ENCODE peak calls at places on chromosomes 6 and 20, in nine cellular contexts. J, G, R, Q, P, H, X, T and F are unnamed samples.

GRCh38 chr6:10146723-10147451 is 268.0 kb downstream of the TFAP2A start:
- DNase-seq in J (no peak), H (no peak), P (no peak), X (no peak), R (no peak), G (peak; percentile 25), Q (peak; percentile 40), T (no peak), F (no peak)

GRCh38 chr6:149754573-149754972 is 5.0 kb downstream of the PCMT1 start:
- DNase-seq in Q (no peak), H (no peak), P (no peak), J (no peak), R (no peak), G (no peak), X (no peak), T (no peak), F (no peak)

GRCh38 chr20:23132293-23132929 is 46.3 kb upstream of the CD93 start:
- DNase-seq in J (peak; percentile 51), T (no peak), H (no peak), P (no peak), R (no peak), G (no peak), Q (no peak), X (no peak), F (no peak)

GRCh38 chr6:7270320-7271204 is 42.4 kb downstream of the SSR1 start:
- DNase-seq in P (no peak), X (peak; percentile 62), Q (no peak), T (no peak), J (no peak), H (no peak), G (no peak), R (no peak), F (no peak)

GRCh38 chr20:12729326-12729725 is 279.4 kb upstream of the SPTLC3 start:
- DNase-seq in Q (no peak), J (no peak), H (no peak), T (no peak), R (no peak), P (no peak), X (no peak), G (no peak), F (no peak)

GRCh38 chr20:4112490-4113420 is 97.4 kb upstream of the RNF24 start:
- DNase-seq in P (peak; percentile 57), G (peak; percentile 64), H (peak; percentile 57), X (peak; percentile 86), R (peak; percentile 35), Q (no peak), T (peak; percentile 54), J (no peak), F (peak; percentile 56)

GRCh38 chr6:141110486-141110885 is 1022.2 kb upstream of the GJE1 start:
- DNase-seq in H (no peak), X (no peak), G (no peak), Q (no peak), J (no peak), P (no peak), R (no peak), T (no peak), F (no peak)

GRCh38 chr6:167663784-167664432 is 162.8 kb upstream of the AFDN start:
- DNase-seq in P (no peak), T (no peak), X (peak; percentile 66), H (no peak), J (peak; percentile 30), G (no peak), R (no peak), Q (no peak), F (peak; percentile 40)

GRCh38 chr6:152246554-152247337 is 390.4 kb downstream of the SYNE1 start:
- DNase-seq in Q (no peak), X (no peak), T (no peak), H (no peak), J (no peak), P (no peak), R (no peak), G (peak; percentile 26), F (no peak)

GRCh38 chr6:145372671-145373123 is 362.6 kb downstream of the EPM2A start:
- DNase-seq in H (no peak), Q (no peak), G (no peak), R (no peak), J (no peak), X (peak; percentile 33), T (peak; percentile 70), P (no peak), F (no peak)

GRCh38 chr20:6769953-6770831 is 2.7 kb downstream of the BMP2 start:
- DNase-seq in H (peak; percentile 10), R (no peak), T (peak; percentile 34), Q (no peak), G (no peak), X (peak; percentile 54), J (peak; percentile 74), P (peak; percentile 82), F (peak; percentile 65)

GRCh38 chr6:110618591-110619267 is 142.3 kb upstream of the SLC22A16 start:
- DNase-seq in R (no peak), G (peak; percentile 48), Q (peak; percentile 3), J (no peak), H (peak; percentile 19), X (no peak), P (no peak), T (no peak), F (no peak)

GRCh38 chr20:10672579-10673127 is 1.1 kb downstream of the JAG1 start:
- DNase-seq in Q (no peak), R (no peak), G (peak; percentile 55), X (peak; percentile 71), T (peak; percentile 50), H (no peak), J (peak; percentile 82), P (peak; percentile 71), F (peak; percentile 75)

GRCh38 chr6:17020889-17021538 is 80.8 kb upstream of the STMND1 start:
- DNase-seq in R (no peak), P (no peak), J (no peak), X (no peak), T (no peak), G (no peak), H (no peak), Q (no peak), F (no peak)

GRCh38 chr20:62367136-62367482 is at the start of gene LAMA5:
- DNase-seq in P (peak; percentile 66), J (no peak), R (no peak), X (peak; percentile 72), T (peak; percentile 76), H (no peak), Q (no peak), G (peak; percentile 27), F (peak; percentile 69)
- TF ChIP-seq POLR2A in P (no peak), J (no peak), R (peak; percentile 58), X (no peak), T (peak; percentile 52), H (peak; percentile 69), Q (peak; percentile 51), G (peak; percentile 74), F (no peak)

DNA sequence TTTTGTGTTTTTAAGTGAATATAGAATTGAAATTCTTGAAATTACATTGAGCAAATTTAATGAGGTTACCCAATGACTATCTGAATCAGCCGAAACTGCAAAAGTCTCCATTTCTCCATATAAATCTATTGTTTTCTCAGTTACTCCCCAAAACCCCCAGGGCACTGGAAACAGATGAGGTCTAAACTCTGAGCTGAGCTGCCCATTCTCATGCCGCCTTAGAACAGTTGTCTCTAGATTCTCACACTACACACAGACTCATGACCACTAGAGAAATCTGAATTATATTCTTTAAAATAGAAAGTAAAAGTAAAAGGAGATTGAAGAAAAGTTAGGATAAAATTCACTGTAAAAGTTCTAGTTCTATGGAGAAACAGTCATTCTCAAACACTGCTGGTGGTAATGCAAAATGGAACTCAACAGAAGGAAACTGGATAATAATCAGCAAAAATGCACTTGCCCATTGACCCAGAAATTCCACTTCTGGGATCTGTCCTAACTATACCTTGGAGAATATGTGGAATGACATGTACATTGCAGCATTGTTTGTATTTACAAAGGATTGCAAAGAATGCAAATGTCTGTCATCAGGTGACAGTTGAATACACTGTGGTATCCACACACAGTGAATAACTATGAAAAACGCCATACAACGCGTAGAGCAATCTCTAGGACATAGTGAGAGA is 125.5 kb downstream of the IPCEF1 start:
- DNase-seq in H (no peak), T (no peak), J (no peak), X (no peak), G (no peak), P (no peak), Q (no peak), R (no peak), F (no peak)
- H3K4me3 ChIP-seq in H (no peak overlapping the region), T (no peak overlapping the region), J (no peak overlapping the region), X (no peak overlapping the region), G (no peak overlapping the region), P (no peak overlapping the region), Q (no peak overlapping the region), R (no peak overlapping the region), F (no peak overlapping the region)

DNA sequence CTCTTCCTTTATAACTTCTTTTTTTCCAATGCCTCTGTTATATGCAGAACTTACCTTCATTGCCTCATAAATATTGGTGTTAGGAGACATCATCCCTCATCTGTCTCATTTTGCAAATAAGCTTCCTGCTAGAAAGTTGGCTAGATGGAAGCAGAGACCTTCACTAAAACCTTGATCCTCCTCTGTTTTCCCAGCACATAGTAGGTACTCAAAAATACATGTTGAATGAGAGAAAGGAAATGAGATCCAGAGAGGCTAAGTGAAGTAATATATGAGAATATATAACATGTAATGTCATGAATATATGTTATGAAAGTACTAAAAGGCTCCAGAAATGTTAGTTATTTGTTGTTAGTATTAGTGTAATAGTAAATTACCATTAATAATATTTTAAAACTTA is 91.9 kb downstream of the CDKAL1 start:
- DNase-seq in J (no peak), H (no peak), R (no peak), Q (no peak), G (no peak), X (no peak), P (no peak), T (no peak), F (no peak)
- TF ChIP-seq POLR2A in J (no peak), H (no peak), R (no peak), Q (no peak), G (no peak), X (no peak), P (no peak), T (no peak), F (no peak)

GRCh38 chr6:659716-660581 is 3.0 kb upstream of the HUS1B start:
- DNase-seq in Q (no peak), J (no peak), P (no peak), G (no peak), X (no peak), R (no peak), T (no peak), H (no peak), F (no peak)
- H3K4me3 ChIP-seq in Q (no peak overlapping the region), J (no peak overlapping the region), P (no peak overlapping the region), G (no peak overlapping the region), X (no peak overlapping the region), R (no peak overlapping the region), T (no peak overlapping the region), H (no peak overlapping the region), F (no peak overlapping the region)

DNA sequence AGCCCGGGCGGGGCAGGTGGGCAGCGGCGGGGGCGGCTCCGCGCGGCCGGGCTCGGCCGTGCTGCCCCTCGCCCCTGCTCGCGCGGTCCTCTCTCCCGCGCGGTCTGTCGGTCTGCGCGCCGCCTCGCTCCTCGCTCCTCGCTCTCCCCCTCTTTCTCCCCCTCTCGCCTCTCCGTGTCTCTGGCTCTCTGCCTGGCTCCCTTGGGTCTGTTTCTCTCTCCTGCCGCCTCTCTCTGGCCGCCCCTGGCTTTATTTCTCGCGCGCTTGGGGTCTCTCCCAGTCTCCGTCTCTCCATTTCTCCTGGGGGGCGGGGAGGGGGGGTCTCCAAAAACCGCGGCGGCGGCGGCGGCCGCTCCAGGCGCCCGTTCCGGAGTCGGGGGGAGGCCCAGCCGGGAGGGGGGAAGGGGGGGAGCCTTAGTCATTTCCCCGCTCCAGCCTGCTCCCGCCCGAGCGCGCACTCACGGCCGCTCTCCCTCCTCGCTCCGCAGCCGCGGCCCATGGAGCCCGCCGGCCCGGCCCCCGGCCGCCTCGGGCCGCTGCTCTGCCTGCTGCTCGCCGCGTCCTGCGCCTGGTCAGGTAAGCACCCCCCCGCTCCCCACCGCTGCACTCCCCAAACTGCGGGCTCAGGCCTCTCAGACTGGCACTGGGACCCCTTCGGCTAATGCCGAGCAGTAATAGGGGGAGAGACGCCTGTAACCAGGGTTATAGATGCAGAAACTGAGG is at the start of gene SIRPA:
- DNase-seq in R (no peak), P (peak; percentile 49), H (peak; percentile 58), J (peak; percentile 81), X (peak; percentile 55), G (peak; percentile 76), Q (no peak), T (peak; percentile 68), F (peak; percentile 49)
- TF ChIP-seq POLR2A in R (peak; percentile 51), P (no peak), H (peak; percentile 27), J (no peak), X (no peak), G (peak; percentile 57), Q (no peak), T (peak; percentile 34), F (no peak)